ENCODE peak calls at places on chromosomes 13 and 19, in six cellular contexts. One of them, this sample, is unnamed.

GRCh38 chr13:66128692-66129269 is 1101.4 kb downstream of the PCDH9 start:
- ATAC-seq in upper lobe of left lung: no peak
- ATAC-seq in T-helper 17 cell: no peak
- ATAC-seq in HCT116: no peak
- ATAC-seq in K562: no peak
- ATAC-seq in Panc1: no peak
- ATAC-seq in this sample: no peak

GRCh38 chr19:47381653-47382279 is 32.7 kb downstream of the DHX34 start:
- ATAC-seq in upper lobe of left lung: peak
- ATAC-seq in T-helper 17 cell: peak
- ATAC-seq in HCT116: no peak
- ATAC-seq in K562: no peak
- ATAC-seq in Panc1: no peak
- ATAC-seq in this sample: peak

GRCh38 chr19:40464059-40465024 is 1.2 kb downstream of the BLVRB start:
- ATAC-seq in upper lobe of left lung: peak
- ATAC-seq in T-helper 17 cell: no peak
- ATAC-seq in HCT116: peak
- ATAC-seq in K562: peak
- ATAC-seq in Panc1: peak
- ATAC-seq in this sample: peak

GRCh38 chr19:46604781-46605355 is 3.7 kb downstream of the CALM3 start:
- ATAC-seq in upper lobe of left lung: no peak
- ATAC-seq in T-helper 17 cell: no peak
- ATAC-seq in HCT116: no peak
- ATAC-seq in K562: no peak
- ATAC-seq in Panc1: no peak
- ATAC-seq in this sample: no peak

GRCh38 chr13:41655997-41656396 is 198.6 kb downstream of the RGCC start:
- ATAC-seq in upper lobe of left lung: no peak
- ATAC-seq in T-helper 17 cell: no peak
- ATAC-seq in HCT116: no peak
- ATAC-seq in K562: no peak
- ATAC-seq in Panc1: no peak
- ATAC-seq in this sample: no peak

GRCh38 chr19:55590621-55591020 is 8.7 kb downstream of the FIZ1 start:
- ATAC-seq in upper lobe of left lung: no peak
- ATAC-seq in T-helper 17 cell: no peak
- ATAC-seq in HCT116: peak
- ATAC-seq in K562: peak
- ATAC-seq in Panc1: peak
- ATAC-seq in this sample: no peak

GRCh38 chr13:33135097-33135496 is 118.9 kb downstream of the KL start:
- ATAC-seq in upper lobe of left lung: no peak
- ATAC-seq in T-helper 17 cell: no peak
- ATAC-seq in HCT116: no peak
- ATAC-seq in K562: no peak
- ATAC-seq in Panc1: no peak
- ATAC-seq in this sample: no peak

GRCh38 chr19:20879501-20879900 is 43.5 kb upstream of the ZNF85 start:
- ATAC-seq in upper lobe of left lung: no peak
- ATAC-seq in T-helper 17 cell: no peak
- ATAC-seq in HCT116: no peak
- ATAC-seq in K562: no peak
- ATAC-seq in Panc1: no peak
- ATAC-seq in this sample: no peak

GRCh38 chr19:375395-376110 is 31.0 kb upstream of the MIER2 start:
- ATAC-seq in upper lobe of left lung: no peak
- ATAC-seq in T-helper 17 cell: no peak
- ATAC-seq in HCT116: no peak
- ATAC-seq in K562: no peak
- ATAC-seq in Panc1: no peak
- ATAC-seq in this sample: no peak

GRCh38 chr13:48402325-48402962 is 10.5 kb downstream of the LPAR6 start:
- ATAC-seq in upper lobe of left lung: no peak
- ATAC-seq in T-helper 17 cell: no peak
- ATAC-seq in HCT116: no peak
- ATAC-seq in K562: no peak
- ATAC-seq in Panc1: no peak
- ATAC-seq in this sample: no peak

GRCh38 chr13:67440240-67440639 is 210.1 kb upstream of the PCDH9 start:
- ATAC-seq in upper lobe of left lung: no peak
- ATAC-seq in T-helper 17 cell: no peak
- ATAC-seq in HCT116: no peak
- ATAC-seq in K562: no peak
- ATAC-seq in Panc1: no peak
- ATAC-seq in this sample: no peak

GRCh38 chr13:51999525-51999924 is 11.7 kb downstream of the ATP7B start:
- ATAC-seq in upper lobe of left lung: peak
- ATAC-seq in T-helper 17 cell: no peak
- ATAC-seq in HCT116: no peak
- ATAC-seq in K562: no peak
- ATAC-seq in Panc1: peak
- ATAC-seq in this sample: no peak

GRCh38 chr13:75329097-75329496 is 152.9 kb downstream of the TBC1D4 start:
- ATAC-seq in upper lobe of left lung: no peak
- ATAC-seq in T-helper 17 cell: no peak
- ATAC-seq in HCT116: no peak
- ATAC-seq in K562: no peak
- ATAC-seq in Panc1: no peak
- ATAC-seq in this sample: no peak